ENCODE peak calls at places on chromosomes 13 and 19, in nine cellular contexts. R, W, J, O, B, F, D, G and U are unnamed samples.

GRCh38 chr13:111403266-111403665 is 82.8 kb downstream of the TEX29 start:
- DNase-seq in O (no peak), J (peak; percentile 22), W (no peak), R (no peak), G (peak; percentile 59), B (no peak), F (no peak), D (no peak), U (peak; percentile 43)

GRCh38 chr19:19155495-19156219 is 14.4 kb downstream of the MEF2B start:
- DNase-seq in G (no peak), O (no peak), D (peak; percentile 30), B (no peak), R (no peak), J (no peak), F (no peak), W (no peak), U (no peak)

GRCh38 chr19:28020631-28021315 is 1192.2 kb downstream of the UQCRFS1 start:
- DNase-seq in D (no peak), O (no peak), J (no peak), G (no peak), F (no peak), R (no peak), W (no peak), B (no peak), U (no peak)

GRCh38 chr13:113064534-113065405 is 40.8 kb upstream of the F7 start:
- DNase-seq in O (no peak), G (peak; percentile 73), J (no peak), F (no peak), R (peak; percentile 21), W (peak; percentile 53), D (no peak), B (no peak), U (peak; percentile 6)

GRCh38 chr19:17455711-17456123 is 5.0 kb downstream of the NXNL1 start:
- DNase-seq in B (no peak), W (no peak), D (no peak), G (no peak), O (no peak), F (no peak), R (no peak), J (peak; percentile 70), U (no peak)

GRCh38 chr13:112700291-112701060 is 10.6 kb downstream of the ATP11A start:
- DNase-seq in J (no peak), B (no peak), R (no peak), G (peak; percentile 59), F (no peak), W (no peak), O (no peak), D (no peak), U (peak; percentile 67)

GRCh38 chr13:66972659-66973058 is 257.5 kb downstream of the PCDH9 start:
- DNase-seq in F (no peak), J (no peak), W (no peak), G (no peak), R (peak; percentile 15), O (no peak), B (no peak), D (no peak), U (no peak)

GRCh38 chr13:108987488-108987887 is 358.1 kb downstream of the MYO16 start:
- DNase-seq in J (no peak), F (no peak), R (peak; percentile 70), W (peak; percentile 27), O (no peak), G (no peak), D (no peak), B (no peak), U (no peak)

GRCh38 chr19:29617336-29618266 is 11.5 kb downstream of the POP4 start:
- DNase-seq in G (peak; percentile 82), R (no peak), D (no peak), O (no peak), B (no peak), J (no peak), F (no peak), W (no peak), U (peak; percentile 64)

GRCh38 chr19:1855828-1856255 is 7.5 kb downstream of the KLF16 start:
- DNase-seq in F (peak; percentile 19), W (no peak), O (no peak), J (no peak), G (no peak), R (no peak), D (no peak), B (peak; percentile 34), U (peak; percentile 87)

GRCh38 chr19:35618857-35619256 is 6.3 kb downstream of the HAUS5 start:
- DNase-seq in D (no peak), B (no peak), F (no peak), J (no peak), O (no peak), G (peak; percentile 75), R (no peak), W (no peak), U (no peak)

GRCh38 chr13:51767100-51767499 is 36.9 kb downstream of the DHRS12 start:
- DNase-seq in O (no peak), D (no peak), F (no peak), R (no peak), B (no peak), G (no peak), J (no peak), W (no peak), U (no peak)

GRCh38 chr13:44932850-44933251 is 56.4 kb downstream of the NUFIP1 start:
- DNase-seq in O (peak; percentile 28), B (no peak), R (peak; percentile 71), G (no peak), W (peak; percentile 41), D (no peak), J (no peak), F (no peak), U (no peak)

GRCh38 chr13:32629866-32630265 is 43.6 kb downstream of the PDS5B start:
- DNase-seq in O (no peak), B (no peak), G (no peak), F (no peak), W (no peak), J (no peak), R (no peak), D (no peak), U (no peak)

GRCh38 chr13:65555973-65556372 is 1674.2 kb downstream of the PCDH9 start:
- DNase-seq in B (no peak), J (no peak), F (no peak), O (no peak), W (no peak), R (no peak), G (no peak), D (no peak), U (no peak)

GRCh38 chr19:5832049-5832448 is 7.5 kb downstream of the FUT6 start:
- DNase-seq in O (no peak), W (no peak), F (no peak), G (no peak), D (no peak), J (no peak), R (no peak), B (no peak), U (no peak)

GRCh38 chr19:7658219-7658686 is 10.6 kb upstream of the RETN start:
- DNase-seq in D (no peak), J (no peak), F (no peak), G (peak; percentile 88), R (no peak), O (no peak), W (no peak), B (peak; percentile 35), U (no peak)

GRCh38 chr13:75986818-75987217 is 350.7 kb downstream of the LMO7 start:
- DNase-seq in J (no peak), W (no peak), B (no peak), F (no peak), G (no peak), O (no peak), D (no peak), R (no peak), U (no peak)

GRCh38 chr19:4633140-4633967 is 6.0 kb upstream of the TNFAIP8L1 start:
- DNase-seq in F (peak; percentile 63), R (peak; percentile 76), B (peak; percentile 54), O (peak; percentile 41), W (peak; percentile 90), J (peak; percentile 72), G (peak; percentile 91), D (peak; percentile 57), U (peak; percentile 87)

GRCh38 chr13:20566917-20567755 is at the start of gene IFT88:
- DNase-seq in R (peak; percentile 60), O (peak; percentile 74), G (peak; percentile 98), J (peak; percentile 96), W (peak; percentile 92), D (peak; percentile 92), F (peak; percentile 85), B (peak; percentile 79), U (peak; percentile 97)

GRCh38 chr19:3606690-3607289 is at the start of gene TBXA2R:
- DNase-seq in F (no peak), J (peak; percentile 83), D (peak; percentile 75), R (peak; percentile 18), G (peak; percentile 93), W (peak; percentile 69), O (peak; percentile 40), B (peak; percentile 55), U (peak; percentile 91)

GRCh38 chr13:67133476-67133875 is 96.7 kb downstream of the PCDH9 start:
- DNase-seq in J (no peak), R (no peak), D (no peak), O (no peak), F (no peak), G (no peak), W (no peak), B (no peak), U (no peak)

GRCh38 chr13:52665325-52665724 is 12.7 kb downstream of the SUGT1 start:
- DNase-seq in D (no peak), J (no peak), B (no peak), F (peak; percentile 15), O (peak; percentile 10), W (peak; percentile 20), G (no peak), R (peak; percentile 60), U (no peak)

GRCh38 chr13:74767031-74767430 is 632.8 kb upstream of the KLF12 start:
- DNase-seq in R (peak; percentile 70), G (no peak), F (no peak), B (no peak), O (peak; percentile 38), W (no peak), D (no peak), J (no peak), U (no peak)

GRCh38 chr13:73198888-73199497 is 140.2 kb downstream of the KLF5 start:
- DNase-seq in D (no peak), J (no peak), B (no peak), G (no peak), R (peak; percentile 61), O (no peak), F (no peak), W (no peak), U (no peak)

GRCh38 chr13:90680826-90681225 is 666.7 kb upstream of the MIR17HG start:
- DNase-seq in W (peak; percentile 2), D (no peak), G (no peak), J (no peak), O (no peak), B (no peak), F (no peak), R (no peak), U (no peak)

GRCh38 chr13:50617134-50617721 is 226.3 kb downstream of the DLEU7 start:
- DNase-seq in D (no peak), O (peak; percentile 94), W (peak; percentile 85), G (no peak), B (no peak), F (no peak), R (peak; percentile 39), J (no peak), U (no peak)

GRCh38 chr13:81018936-81019335 is 678.0 kb upstream of the SPRY2 start:
- DNase-seq in W (no peak), J (no peak), F (peak; percentile 88), D (no peak), R (no peak), G (no peak), O (no peak), B (no peak), U (no peak)

GRCh38 chr13:65095118-65095517 is 2135.0 kb downstream of the PCDH9 start:
- DNase-seq in R (no peak), B (no peak), D (no peak), G (no peak), J (no peak), O (no peak), W (no peak), F (no peak), U (no peak)